ENCODE peak calls at places on chromosome 16, in seven cellular contexts. X is WTC11, Z is ovary, G is GM10248, B is prostate gland, T is AG04450, S is choroid plexus epithelial cell. L is an unnamed sample.

GRCh38 chr16:50610331-50611262 is 62.4 kb downstream of the NKD1 start:
- DNase-seq in X (peak), Z (no peak), G (no peak), B (no peak), T (no peak), S (no peak), L (no peak)

GRCh38 chr16:86232496-86232895 is 277.8 kb upstream of the FOXF1 start:
- DNase-seq in X (no peak), Z (no peak), G (no peak), B (no peak), T (no peak), S (no peak), L (no peak)

GRCh38 chr16:11224096-11224893 is 31.7 kb downstream of the SOCS1 start:
- DNase-seq in X (peak), Z (no peak), G (peak), B (peak), T (no peak), S (no peak), L (peak)

GRCh38 chr16:83402969-83403368 is 404.8 kb upstream of the HSBP1 start:
- DNase-seq in X (no peak), Z (no peak), G (no peak), B (no peak), T (no peak), S (peak), L (no peak)

GRCh38 chr16:67825119-67825518 is 17.0 kb upstream of the THAP11 start:
- DNase-seq in X (no peak), Z (no peak), G (no peak), B (no peak), T (no peak), S (no peak), L (no peak)

GRCh38 chr16:3868556-3868955 is 12.0 kb downstream of the CREBBP start:
- DNase-seq in X (no peak), Z (no peak), G (no peak), B (no peak), T (no peak), S (no peak), L (no peak)

GRCh38 chr16:63617990-63618763 is 1503.7 kb downstream of the CDH11 start:
- DNase-seq in X (peak), Z (no peak), G (no peak), B (peak), T (no peak), S (no peak), L (no peak)

GRCh38 chr16:86354641-86355040 is 155.7 kb upstream of the FOXF1 start:
- DNase-seq in X (no peak), Z (no peak), G (no peak), B (no peak), T (no peak), S (peak), L (no peak)

GRCh38 chr16:85006639-85007038 is 4.7 kb downstream of the ZDHHC7 start:
- DNase-seq in X (no peak), Z (no peak), G (no peak), B (no peak), T (no peak), S (no peak), L (no peak)

GRCh38 chr16:47018223-47018891 is 44.9 kb upstream of the DNAJA2 start:
- DNase-seq in X (peak), Z (no peak), G (peak), B (peak), T (no peak), S (peak), L (no peak)

GRCh38 chr16:68351991-68352431 is 41.2 kb downstream of the PRMT7 start:
- DNase-seq in X (no peak), Z (no peak), G (no peak), B (peak), T (no peak), S (no peak), L (no peak)

GRCh38 chr16:57795431-57795878 is 6.8 kb downstream of the KIFC3 start:
- DNase-seq in X (peak), Z (no peak), G (peak), B (peak), T (no peak), S (peak), L (no peak)
- TF ChIP-seq CTCF in X (peak), Z (no peak), G (peak), B (peak), T (peak), S (peak), L (peak)

GRCh38 chr16:49362230-49362629 is 11.4 kb upstream of the C16orf78 start:
- DNase-seq in X (no peak), Z (no peak), G (no peak), B (no peak), T (no peak), S (no peak), L (no peak)
- TF ChIP-seq CTCF in X (no peak), Z (no peak), G (no peak), B (no peak), T (no peak), S (no peak), L (no peak)

DNA sequence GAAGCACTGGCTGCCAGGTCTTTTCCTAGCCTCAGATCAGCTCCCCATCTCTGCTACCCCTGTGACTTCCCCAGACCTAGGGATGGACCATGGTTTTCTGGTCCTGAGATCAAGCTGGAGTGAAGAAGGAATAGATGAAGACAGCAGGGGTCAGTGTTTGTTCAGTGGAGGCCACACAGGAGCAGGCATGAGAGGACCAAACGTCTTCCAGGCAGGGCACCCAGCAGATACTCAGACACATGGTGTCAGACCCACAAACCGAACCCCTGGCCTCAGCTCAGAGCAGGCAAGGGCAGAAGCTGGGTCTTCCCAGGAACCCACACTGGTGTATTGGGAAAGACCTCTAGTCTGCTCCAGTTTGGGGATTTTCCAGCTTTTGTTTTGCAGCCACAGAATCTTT is 189.7 kb downstream of the IRX5 start:
- DNase-seq in X (peak), Z (no peak), G (no peak), B (no peak), T (no peak), S (no peak), L (no peak)
- TF ChIP-seq CTCF in X (no peak), Z (no peak), G (no peak), B (no peak), T (no peak), S (no peak), L (no peak)

DNA sequence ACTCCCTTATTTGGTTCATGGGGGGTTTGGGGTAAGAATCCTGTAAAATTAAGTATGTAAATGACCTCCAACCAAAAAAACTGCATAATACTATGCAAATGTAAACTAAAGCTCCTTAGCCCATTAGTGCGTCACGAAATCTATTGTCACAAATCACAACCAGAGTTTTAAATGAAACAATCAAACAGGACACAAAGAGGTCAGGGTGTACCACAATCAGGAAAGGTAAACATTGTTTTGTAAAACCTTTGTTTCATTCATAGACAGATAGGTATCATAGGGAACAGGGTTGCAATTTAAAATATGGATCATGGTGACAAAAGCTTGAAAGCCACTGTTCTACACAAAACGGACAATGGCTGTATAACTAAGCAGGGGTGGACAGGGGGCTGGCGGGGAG is 61.0 kb downstream of the ARHGAP17 start:
- DNase-seq in X (no peak), Z (no peak), G (no peak), B (no peak), T (no peak), S (no peak), L (no peak)
- TF ChIP-seq CTCF in X (no peak), Z (no peak), G (no peak), B (no peak), T (no peak), S (no peak), L (no peak)

DNA sequence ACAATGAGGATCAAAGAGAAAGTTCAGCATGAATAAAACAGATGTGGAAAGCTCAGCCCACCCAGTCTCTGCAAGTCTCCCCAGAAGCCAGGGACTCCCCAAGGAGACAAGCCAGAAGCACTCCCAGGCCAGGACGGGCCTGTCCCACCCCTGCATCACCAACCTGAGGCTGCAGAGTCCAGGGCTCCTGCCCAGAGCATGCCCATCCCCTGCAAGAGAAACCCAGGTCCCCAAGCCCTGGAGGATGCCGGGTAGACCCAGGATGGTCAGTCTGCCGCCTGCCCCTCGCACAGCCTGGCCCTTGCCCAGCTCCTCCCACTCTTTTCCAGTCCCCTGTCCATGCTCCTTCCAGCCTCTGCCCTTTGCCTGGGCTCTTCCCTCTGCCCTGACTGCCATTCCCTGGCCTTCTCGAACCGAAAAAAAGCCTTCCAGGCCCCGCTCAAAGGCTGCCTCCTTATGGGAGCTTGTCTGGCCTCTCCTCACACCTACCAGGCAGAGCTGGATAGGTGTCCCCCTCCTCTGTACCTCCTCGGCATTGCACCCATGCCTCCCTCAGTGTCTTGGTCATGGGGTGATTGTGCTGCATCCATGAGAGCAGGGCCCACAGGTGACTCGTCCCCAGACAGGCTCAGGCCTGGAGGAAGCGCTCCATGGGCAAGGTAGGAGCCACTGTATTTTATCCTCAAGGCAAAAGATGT is 44.8 kb downstream of the BEAN1 start:
- DNase-seq in X (no peak), Z (peak), G (no peak), B (no peak), T (no peak), S (no peak), L (no peak)
- TF ChIP-seq CTCF in X (no peak), Z (no peak), G (no peak), B (no peak), T (no peak), S (peak), L (no peak)

GRCh38 chr16:13510425-13511151 is 409.4 kb upstream of the ERCC4 start:
- DNase-seq in X (no peak), Z (no peak), G (no peak), B (no peak), T (no peak), S (no peak), L (no peak)
- TF ChIP-seq CTCF in X (peak), Z (no peak), G (no peak), B (no peak), T (no peak), S (no peak), L (no peak)

GRCh38 chr16:6131526-6132050 is 1034.0 kb upstream of the EEF2KMT start:
- DNase-seq in X (no peak), Z (no peak), G (no peak), B (no peak), T (no peak), S (no peak), L (no peak)

GRCh38 chr16:6133009-6133408 is 1035.4 kb upstream of the EEF2KMT start:
- DNase-seq in X (no peak), Z (no peak), G (no peak), B (no peak), T (no peak), S (no peak), L (no peak)

DNA sequence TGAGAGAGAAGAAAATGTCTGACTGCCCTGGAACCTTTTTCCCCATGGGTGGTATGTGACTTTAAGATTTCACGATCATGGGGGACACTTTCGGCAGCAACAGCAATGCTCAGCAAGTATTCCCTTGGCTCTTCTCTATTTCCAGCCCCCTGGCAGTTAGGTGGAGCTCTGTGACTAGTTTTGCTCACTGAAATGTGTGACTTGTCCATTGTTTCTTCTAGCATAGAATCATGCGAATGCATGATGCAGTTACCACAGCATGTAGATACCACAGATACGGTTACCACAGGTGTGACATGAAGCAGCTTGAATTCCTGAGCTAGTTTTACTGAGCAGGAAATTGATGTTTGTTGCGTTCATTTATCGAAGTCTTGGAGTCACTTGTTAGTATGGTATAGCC is 1034.5 kb upstream of the EEF2KMT start:
- DNase-seq in X (no peak), Z (no peak), G (no peak), B (no peak), T (no peak), S (no peak), L (no peak)
- TF ChIP-seq CTCF in X (no peak), Z (no peak), G (no peak), B (no peak), T (no peak), S (no peak), L (no peak)